ENCODE peak calls at places on chromosomes 16 and 17, in nine cellular contexts. D is posterior vena cava; R is sciatic nerve; B is stimulated activated CD4-positive, alpha-beta T cell treated with anti-CD3 and anti-CD28 coated beads, Interleukin-1b, Interleukin-23, amount 100 ng/mL, for 4 hours; Y is HFFc6; O is nucleus accumbens; U is anterior cingulate cortex; H is GM04503; I is activated effector memory CD4-positive, alpha-beta T cell treated with anti-CD3 and anti-CD28 coated beads, Interleukin-2, amount 50 U/mL, for 16 hours. C is an unnamed sample.

GRCh38 chr16:64990101-64990500 is 131.8 kb downstream of the CDH11 start:
- DNase-seq in H (no peak), I (no peak), Y (no peak), R (no peak), D (no peak), U (no peak), O (no peak), B (no peak), C (no peak)

GRCh38 chr17:74619077-74619673 is 4.4 kb downstream of the CD300E start:
- DNase-seq in U (no peak), R (no peak), B (no peak), H (no peak), D (peak), I (no peak), Y (no peak), O (no peak), C (no peak)

GRCh38 chr17:79716183-79716797 is 14.5 kb upstream of the ENPP7 start:
- DNase-seq in B (no peak), O (no peak), U (no peak), D (no peak), I (no peak), Y (no peak), R (no peak), H (no peak), C (no peak)

GRCh38 chr17:79223953-79224352 is 149.3 kb downstream of the ENGASE start:
- DNase-seq in Y (no peak), R (no peak), B (no peak), I (no peak), U (no peak), O (no peak), H (no peak), D (no peak), C (no peak)

GRCh38 chr17:40063915-40064531 is 1.3 kb downstream of the THRA start:
- DNase-seq in O (no peak), I (no peak), H (no peak), U (peak), B (no peak), Y (no peak), D (peak), R (no peak), C (no peak)

GRCh38 chr16:15452456-15452855 is 18.1 kb downstream of the BMERB1 start:
- DNase-seq in Y (no peak), O (no peak), H (no peak), I (no peak), D (no peak), R (no peak), B (no peak), U (no peak), C (no peak)

GRCh38 chr16:14501331-14502255 is 128.5 kb downstream of the PARN start:
- DNase-seq in B (no peak), H (peak), R (peak), I (no peak), O (no peak), Y (peak), U (peak), D (peak), C (peak)

GRCh38 chr16:80938035-80938927 is 68.4 kb downstream of the CMC2 start:
- DNase-seq in Y (peak), H (peak), B (no peak), O (no peak), D (no peak), U (no peak), R (no peak), I (no peak), C (peak)

GRCh38 chr16:63188076-63188771 is 1152.0 kb upstream of the CDH8 start:
- DNase-seq in B (no peak), H (no peak), O (no peak), U (no peak), R (no peak), Y (no peak), D (no peak), I (no peak), C (no peak)

GRCh38 chr17:8894189-8894611 is 26.7 kb upstream of the PIK3R6 start:
- DNase-seq in R (peak), D (no peak), I (peak), H (no peak), B (no peak), Y (no peak), O (no peak), U (no peak), C (no peak)

GRCh38 chr17:55319933-55320593 is 55.3 kb downstream of the HLF start:
- DNase-seq in I (no peak), Y (no peak), D (no peak), H (no peak), O (no peak), U (no peak), R (no peak), B (no peak), C (no peak)

GRCh38 chr17:50564916-50565315 is 4.4 kb downstream of the CACNA1G start:
- DNase-seq in D (peak), Y (peak), I (no peak), U (peak), H (peak), R (peak), B (no peak), O (no peak), C (peak)

GRCh38 chr17:42467889-42468288 is 9.2 kb downstream of the ATP6V0A1 start:
- DNase-seq in R (no peak), O (no peak), D (no peak), H (no peak), B (no peak), I (no peak), U (no peak), Y (no peak), C (no peak)

GRCh38 chr17:1469231-1469852 is 13.3 kb upstream of the CRK start:
- DNase-seq in Y (no peak), O (no peak), B (no peak), D (no peak), U (no peak), I (no peak), R (no peak), H (no peak), C (no peak)

GRCh38 chr17:2621241-2621640 is 27.8 kb downstream of the PAFAH1B1 start:
- DNase-seq in D (no peak), O (no peak), I (no peak), Y (no peak), B (no peak), U (no peak), R (no peak), H (no peak), C (no peak)

GRCh38 chr17:81388612-81389367 is 6.5 kb upstream of the BAHCC1 start:
- DNase-seq in R (no peak), I (no peak), U (peak), D (no peak), B (no peak), H (no peak), Y (no peak), O (no peak), C (no peak)

C was measured in SJSA1.